ENCODE peak calls at places on chromosomes 5 and 9, in ten cellular contexts. One of them, this sample, is unnamed.
A peak's percentile ranks its signal among the peaks of the same experiment; 100 is the strongest.

GRCh38 chr9:90632680-90633207 is 9.9 kb downstream of the DIRAS2 start:
- DNase-seq in HCT116: no peak
- DNase-seq in upper lobe of left lung: no peak
- DNase-seq in GM23338: no peak
- DNase-seq in breast epithelium: no peak
- DNase-seq in GM12878: no peak
- DNase-seq in prostate gland: no peak
- DNase-seq in sigmoid colon: no peak
- DNase-seq in transverse colon: no peak
- DNase-seq in K562: no peak
- DNase-seq in this sample: no peak

GRCh38 chr5:55303238-55303690 is 4.2 kb downstream of the DHX29 start:
- DNase-seq in HCT116: no peak
- DNase-seq in upper lobe of left lung: peak; percentile 49
- DNase-seq in GM23338: no peak
- DNase-seq in breast epithelium: no peak
- DNase-seq in GM12878: no peak
- DNase-seq in prostate gland: no peak
- DNase-seq in sigmoid colon: no peak
- DNase-seq in transverse colon: no peak
- DNase-seq in K562: no peak
- DNase-seq in this sample: no peak

GRCh38 chr9:128101690-128102089 is 25.8 kb downstream of the PTGES2 start:
- DNase-seq in HCT116: no peak
- DNase-seq in upper lobe of left lung: no peak
- DNase-seq in GM23338: no peak
- DNase-seq in breast epithelium: no peak
- DNase-seq in GM12878: no peak
- DNase-seq in prostate gland: no peak
- DNase-seq in sigmoid colon: no peak
- DNase-seq in transverse colon: no peak
- DNase-seq in K562: no peak
- DNase-seq in this sample: no peak

GRCh38 chr9:73474002-73474600 is 322.4 kb downstream of the ANXA1 start:
- DNase-seq in HCT116: no peak
- DNase-seq in upper lobe of left lung: no peak
- DNase-seq in GM23338: no peak
- DNase-seq in breast epithelium: no peak
- DNase-seq in GM12878: no peak
- DNase-seq in prostate gland: no peak
- DNase-seq in sigmoid colon: no peak
- DNase-seq in transverse colon: no peak
- DNase-seq in K562: no peak
- DNase-seq in this sample: no peak

GRCh38 chr9:5460157-5460556 is 9.8 kb downstream of the CD274 start:
- DNase-seq in HCT116: no peak
- DNase-seq in upper lobe of left lung: no peak
- DNase-seq in GM23338: no peak
- DNase-seq in breast epithelium: no peak
- DNase-seq in GM12878: no peak
- DNase-seq in prostate gland: no peak
- DNase-seq in sigmoid colon: no peak
- DNase-seq in transverse colon: no peak
- DNase-seq in K562: no peak
- DNase-seq in this sample: no peak

GRCh38 chr5:142506756-142507155 is 179.1 kb downstream of the FGF1 start:
- DNase-seq in HCT116: no peak
- DNase-seq in upper lobe of left lung: no peak
- DNase-seq in GM23338: no peak
- DNase-seq in breast epithelium: no peak
- DNase-seq in GM12878: no peak
- DNase-seq in prostate gland: peak; percentile 9
- DNase-seq in sigmoid colon: no peak
- DNase-seq in transverse colon: no peak
- DNase-seq in K562: no peak
- DNase-seq in this sample: no peak

GRCh38 chr9:81559741-81560140 is 129.6 kb downstream of the TLE1 start:
- DNase-seq in HCT116: peak; percentile 65
- DNase-seq in upper lobe of left lung: no peak
- DNase-seq in GM23338: no peak
- DNase-seq in breast epithelium: no peak
- DNase-seq in GM12878: no peak
- DNase-seq in prostate gland: no peak
- DNase-seq in sigmoid colon: no peak
- DNase-seq in transverse colon: no peak
- DNase-seq in K562: no peak
- DNase-seq in this sample: no peak

GRCh38 chr5:174310243-174310642 is 264.7 kb downstream of the NSG2 start:
- DNase-seq in HCT116: no peak
- DNase-seq in upper lobe of left lung: no peak
- DNase-seq in GM23338: no peak
- DNase-seq in breast epithelium: peak; percentile 27
- DNase-seq in GM12878: no peak
- DNase-seq in prostate gland: no peak
- DNase-seq in sigmoid colon: no peak
- DNase-seq in transverse colon: no peak
- DNase-seq in K562: no peak
- DNase-seq in this sample: no peak

GRCh38 chr5:153974131-153974812 is 64.4 kb downstream of the FAM114A2 start:
- DNase-seq in HCT116: peak; percentile 18
- DNase-seq in upper lobe of left lung: no peak
- DNase-seq in GM23338: peak; percentile 79
- DNase-seq in breast epithelium: no peak
- DNase-seq in GM12878: no peak
- DNase-seq in prostate gland: no peak
- DNase-seq in sigmoid colon: no peak
- DNase-seq in transverse colon: peak; percentile 19
- DNase-seq in K562: peak; percentile 60
- DNase-seq in this sample: no peak

GRCh38 chr5:153979015-153979414 is 59.7 kb downstream of the FAM114A2 start:
- DNase-seq in HCT116: no peak
- DNase-seq in upper lobe of left lung: no peak
- DNase-seq in GM23338: no peak
- DNase-seq in breast epithelium: no peak
- DNase-seq in GM12878: no peak
- DNase-seq in prostate gland: no peak
- DNase-seq in sigmoid colon: no peak
- DNase-seq in transverse colon: no peak
- DNase-seq in K562: peak; percentile 56
- DNase-seq in this sample: no peak

GRCh38 chr5:153970496-153970895 is 68.2 kb downstream of the FAM114A2 start:
- DNase-seq in HCT116: no peak
- DNase-seq in upper lobe of left lung: no peak
- DNase-seq in GM23338: no peak
- DNase-seq in breast epithelium: no peak
- DNase-seq in GM12878: no peak
- DNase-seq in prostate gland: no peak
- DNase-seq in sigmoid colon: no peak
- DNase-seq in transverse colon: no peak
- DNase-seq in K562: no peak
- DNase-seq in this sample: peak; percentile 60

GRCh38 chr5:153972240-153972639 is 66.5 kb downstream of the FAM114A2 start:
- DNase-seq in HCT116: no peak
- DNase-seq in upper lobe of left lung: no peak
- DNase-seq in GM23338: no peak
- DNase-seq in breast epithelium: no peak
- DNase-seq in GM12878: no peak
- DNase-seq in prostate gland: no peak
- DNase-seq in sigmoid colon: no peak
- DNase-seq in transverse colon: no peak
- DNase-seq in K562: no peak
- DNase-seq in this sample: no peak

GRCh38 chr5:153974813-153975163 is 63.9 kb downstream of the FAM114A2 start:
- DNase-seq in HCT116: no peak
- DNase-seq in upper lobe of left lung: no peak
- DNase-seq in GM23338: no peak
- DNase-seq in breast epithelium: no peak
- DNase-seq in GM12878: no peak
- DNase-seq in prostate gland: no peak
- DNase-seq in sigmoid colon: no peak
- DNase-seq in transverse colon: no peak
- DNase-seq in K562: no peak
- DNase-seq in this sample: no peak
- TF ChIP-seq CTCF in HCT116: no peak
- TF ChIP-seq CTCF in upper lobe of left lung: no peak
- TF ChIP-seq CTCF in GM23338: no peak
- TF ChIP-seq CTCF in breast epithelium: no peak
- TF ChIP-seq CTCF in GM12878: no peak
- TF ChIP-seq CTCF in prostate gland: no peak
- TF ChIP-seq CTCF in sigmoid colon: no peak
- TF ChIP-seq CTCF in transverse colon: no peak
- TF ChIP-seq CTCF in K562: no peak
- TF ChIP-seq CTCF in this sample: no peak

GRCh38 chr9:136470792-136471469 is 11.9 kb downstream of the SEC16A start:
- DNase-seq in HCT116: no peak
- DNase-seq in upper lobe of left lung: no peak
- DNase-seq in GM23338: no peak
- DNase-seq in breast epithelium: no peak
- DNase-seq in GM12878: no peak
- DNase-seq in prostate gland: no peak
- DNase-seq in sigmoid colon: no peak
- DNase-seq in transverse colon: no peak
- DNase-seq in K562: peak; percentile 50
- DNase-seq in this sample: no peak

GRCh38 chr9:136471802-136472487 is 10.9 kb downstream of the SEC16A start:
- DNase-seq in HCT116: no peak
- DNase-seq in upper lobe of left lung: no peak
- DNase-seq in GM23338: no peak
- DNase-seq in breast epithelium: no peak
- DNase-seq in GM12878: no peak
- DNase-seq in prostate gland: no peak
- DNase-seq in sigmoid colon: no peak
- DNase-seq in transverse colon: no peak
- DNase-seq in K562: no peak
- DNase-seq in this sample: no peak

GRCh38 chr9:136474021-136474640 is 8.7 kb downstream of the SEC16A start:
- DNase-seq in HCT116: no peak
- DNase-seq in upper lobe of left lung: no peak
- DNase-seq in GM23338: no peak
- DNase-seq in breast epithelium: no peak
- DNase-seq in GM12878: no peak
- DNase-seq in prostate gland: no peak
- DNase-seq in sigmoid colon: no peak
- DNase-seq in transverse colon: no peak
- DNase-seq in K562: no peak
- DNase-seq in this sample: no peak

GRCh38 chr9:136473354-136473721 is 9.5 kb downstream of the SEC16A start:
- DNase-seq in HCT116: no peak
- DNase-seq in upper lobe of left lung: no peak
- DNase-seq in GM23338: no peak
- DNase-seq in breast epithelium: no peak
- DNase-seq in GM12878: no peak
- DNase-seq in prostate gland: no peak
- DNase-seq in sigmoid colon: no peak
- DNase-seq in transverse colon: no peak
- DNase-seq in K562: no peak
- DNase-seq in this sample: no peak

DNA sequence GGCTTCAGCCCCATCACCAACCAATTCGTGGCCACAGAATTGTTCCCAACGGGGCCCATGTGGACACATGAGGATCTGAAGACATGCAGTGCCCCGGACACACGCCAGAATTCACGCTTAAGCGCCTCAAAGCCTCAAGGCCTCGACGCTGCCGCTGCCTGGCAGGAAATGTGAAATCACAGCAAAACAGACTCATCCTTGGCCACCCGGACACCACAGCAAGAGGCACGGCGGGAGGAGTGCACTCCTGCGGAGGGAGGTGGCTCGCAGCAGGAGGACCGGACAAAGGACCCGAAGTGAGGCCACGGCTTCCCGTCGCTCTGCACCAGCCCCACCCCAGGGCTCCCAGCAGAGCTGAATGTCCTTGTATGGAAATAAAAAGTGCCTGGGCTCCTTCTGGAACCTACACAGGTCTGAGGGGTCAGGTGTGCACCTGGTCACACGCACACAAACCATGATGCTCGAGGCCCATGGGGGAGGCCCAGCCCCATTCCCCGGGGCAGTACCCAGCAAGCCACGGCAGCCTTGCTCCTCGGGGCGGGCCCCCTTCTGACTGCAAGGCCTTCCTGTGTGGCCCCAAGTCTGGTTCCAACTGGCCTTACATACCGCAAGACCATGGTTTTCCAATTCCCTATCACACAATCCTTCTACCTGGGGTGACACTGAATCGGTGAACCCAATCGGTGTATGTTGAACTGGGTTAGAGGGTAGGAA is 10.0 kb downstream of the SEC16A start:
- DNase-seq in HCT116: no peak
- DNase-seq in upper lobe of left lung: no peak
- DNase-seq in GM23338: no peak
- DNase-seq in breast epithelium: no peak
- DNase-seq in GM12878: no peak
- DNase-seq in prostate gland: no peak
- DNase-seq in sigmoid colon: no peak
- DNase-seq in transverse colon: no peak
- DNase-seq in K562: no peak
- DNase-seq in this sample: no peak
- TF ChIP-seq POLR2AphosphoS5 in HCT116: no peak
- TF ChIP-seq POLR2AphosphoS5 in upper lobe of left lung: no peak
- TF ChIP-seq POLR2AphosphoS5 in GM23338: no peak
- TF ChIP-seq POLR2AphosphoS5 in breast epithelium: no peak
- TF ChIP-seq POLR2AphosphoS5 in GM12878: no peak
- TF ChIP-seq POLR2AphosphoS5 in prostate gland: no peak
- TF ChIP-seq POLR2AphosphoS5 in sigmoid colon: no peak
- TF ChIP-seq POLR2AphosphoS5 in transverse colon: no peak
- TF ChIP-seq POLR2AphosphoS5 in K562: no peak
- TF ChIP-seq POLR2AphosphoS5 in this sample: no peak

GRCh38 chr5:158874343-158874742 is 225.4 kb downstream of the EBF1 start:
- DNase-seq in HCT116: no peak
- DNase-seq in upper lobe of left lung: no peak
- DNase-seq in GM23338: no peak
- DNase-seq in breast epithelium: no peak
- DNase-seq in GM12878: no peak
- DNase-seq in prostate gland: no peak
- DNase-seq in sigmoid colon: no peak
- DNase-seq in transverse colon: no peak
- DNase-seq in K562: no peak
- DNase-seq in this sample: no peak

GRCh38 chr5:158877124-158877581 is 222.6 kb downstream of the EBF1 start:
- DNase-seq in HCT116: no peak
- DNase-seq in upper lobe of left lung: no peak
- DNase-seq in GM23338: no peak
- DNase-seq in breast epithelium: no peak
- DNase-seq in GM12878: no peak
- DNase-seq in prostate gland: no peak
- DNase-seq in sigmoid colon: no peak
- DNase-seq in transverse colon: no peak
- DNase-seq in K562: no peak
- DNase-seq in this sample: no peak

GRCh38 chr5:158874814-158875213 is 224.9 kb downstream of the EBF1 start:
- DNase-seq in HCT116: no peak
- DNase-seq in upper lobe of left lung: no peak
- DNase-seq in GM23338: no peak
- DNase-seq in breast epithelium: no peak
- DNase-seq in GM12878: no peak
- DNase-seq in prostate gland: no peak
- DNase-seq in sigmoid colon: no peak
- DNase-seq in transverse colon: no peak
- DNase-seq in K562: no peak
- DNase-seq in this sample: no peak

GRCh38 chr5:158876263-158876942 is 223.3 kb downstream of the EBF1 start:
- DNase-seq in HCT116: no peak
- DNase-seq in upper lobe of left lung: no peak
- DNase-seq in GM23338: no peak
- DNase-seq in breast epithelium: no peak
- DNase-seq in GM12878: no peak
- DNase-seq in prostate gland: no peak
- DNase-seq in sigmoid colon: no peak
- DNase-seq in transverse colon: no peak
- DNase-seq in K562: no peak
- DNase-seq in this sample: no peak

DNA sequence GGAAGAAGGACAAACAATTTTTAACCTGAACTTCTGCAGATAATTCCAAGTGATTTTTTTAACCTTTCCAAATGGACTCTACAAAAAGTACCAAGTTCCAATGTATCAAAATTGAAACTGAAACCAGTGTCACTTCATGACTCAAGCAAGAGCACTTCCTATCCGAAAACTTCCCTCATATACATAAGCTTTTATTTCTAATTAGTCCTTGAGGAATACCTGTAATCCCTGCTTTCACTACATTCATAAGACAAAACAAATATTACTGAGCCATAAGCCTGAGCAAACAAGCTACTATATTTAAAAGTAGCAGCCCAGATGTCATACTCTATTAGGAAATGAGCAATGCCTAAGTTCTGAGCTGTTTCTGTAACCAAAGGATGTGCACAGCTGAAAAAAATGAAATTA is 224.4 kb downstream of the EBF1 start:
- DNase-seq in HCT116: no peak
- DNase-seq in upper lobe of left lung: no peak
- DNase-seq in GM23338: no peak
- DNase-seq in breast epithelium: no peak
- DNase-seq in GM12878: no peak
- DNase-seq in prostate gland: no peak
- DNase-seq in sigmoid colon: no peak
- DNase-seq in transverse colon: no peak
- DNase-seq in K562: no peak
- DNase-seq in this sample: no peak
- H3K4me3 ChIP-seq in HCT116: no peak overlapping the region
- H3K4me3 ChIP-seq in upper lobe of left lung: peak overlapping the region; percentile 19
- H3K4me3 ChIP-seq in GM23338: no peak overlapping the region
- H3K4me3 ChIP-seq in breast epithelium: no peak overlapping the region
- H3K4me3 ChIP-seq in GM12878: no peak overlapping the region
- H3K4me3 ChIP-seq in prostate gland: no peak overlapping the region
- H3K4me3 ChIP-seq in sigmoid colon: no peak overlapping the region
- H3K4me3 ChIP-seq in transverse colon: peak overlapping the region; percentile 24
- H3K4me3 ChIP-seq in K562: no peak overlapping the region
- H3K4me3 ChIP-seq in this sample: peak overlapping the region; percentile 12

GRCh38 chr9:16039988-16040761 is 487.3 kb downstream of the CCDC171 start:
- DNase-seq in HCT116: no peak
- DNase-seq in upper lobe of left lung: no peak
- DNase-seq in GM23338: peak; percentile 21
- DNase-seq in breast epithelium: no peak
- DNase-seq in GM12878: no peak
- DNase-seq in prostate gland: no peak
- DNase-seq in sigmoid colon: no peak
- DNase-seq in transverse colon: no peak
- DNase-seq in K562: no peak
- DNase-seq in this sample: peak; percentile 64

GRCh38 chr9:16033921-16034320 is 481.1 kb downstream of the CCDC171 start:
- DNase-seq in HCT116: no peak
- DNase-seq in upper lobe of left lung: no peak
- DNase-seq in GM23338: no peak
- DNase-seq in breast epithelium: no peak
- DNase-seq in GM12878: no peak
- DNase-seq in prostate gland: no peak
- DNase-seq in sigmoid colon: no peak
- DNase-seq in transverse colon: no peak
- DNase-seq in K562: no peak
- DNase-seq in this sample: no peak

GRCh38 chr9:16044116-16044881 is 491.5 kb downstream of the CCDC171 start:
- DNase-seq in HCT116: no peak
- DNase-seq in upper lobe of left lung: no peak
- DNase-seq in GM23338: no peak
- DNase-seq in breast epithelium: no peak
- DNase-seq in GM12878: no peak
- DNase-seq in prostate gland: no peak
- DNase-seq in sigmoid colon: no peak
- DNase-seq in transverse colon: no peak
- DNase-seq in K562: no peak
- DNase-seq in this sample: peak; percentile 12

GRCh38 chr9:16039103-16039987 is 486.5 kb downstream of the CCDC171 start:
- DNase-seq in HCT116: peak; percentile 34
- DNase-seq in upper lobe of left lung: no peak
- DNase-seq in GM23338: peak; percentile 90
- DNase-seq in breast epithelium: no peak
- DNase-seq in GM12878: no peak
- DNase-seq in prostate gland: no peak
- DNase-seq in sigmoid colon: peak; percentile 71
- DNase-seq in transverse colon: peak; percentile 11
- DNase-seq in K562: no peak
- DNase-seq in this sample: no peak
- TF ChIP-seq CTCF in HCT116: peak; percentile 25
- TF ChIP-seq CTCF in upper lobe of left lung: no peak
- TF ChIP-seq CTCF in GM23338: peak; percentile 74
- TF ChIP-seq CTCF in breast epithelium: no peak
- TF ChIP-seq CTCF in GM12878: peak; percentile 34
- TF ChIP-seq CTCF in prostate gland: no peak
- TF ChIP-seq CTCF in sigmoid colon: no peak
- TF ChIP-seq CTCF in transverse colon: no peak
- TF ChIP-seq CTCF in K562: no peak
- TF ChIP-seq CTCF in this sample: no peak